ENCODE peak calls at places on chromosomes 2 and 18, in four cellular contexts. One of them, this sample, is unnamed.
A peak's percentile ranks its signal among the peaks of the same experiment; 100 is the strongest.

GRCh38 chr2:231294578-231295362 is 96.3 kb downstream of the ARMC9 start:
- DNase-seq in A549: no peak
- DNase-seq in adrenal gland: no peak
- DNase-seq in HepG2: no peak
- DNase-seq in this sample: no peak

GRCh38 chr2:45776160-45776955 is 124.9 kb downstream of the PRKCE start:
- DNase-seq in A549: no peak
- DNase-seq in adrenal gland: no peak
- DNase-seq in HepG2: no peak
- DNase-seq in this sample: no peak

GRCh38 chr2:240250150-240250984 is 109.9 kb upstream of the OTOS start:
- DNase-seq in HepG2: no peak
- DNase-seq in adrenal gland: no peak
- DNase-seq in A549: no peak
- DNase-seq in this sample: no peak

GRCh38 chr2:7672685-7673071 is 755.5 kb downstream of the RNF144A start:
- DNase-seq in HepG2: no peak
- DNase-seq in A549: no peak
- DNase-seq in adrenal gland: no peak
- DNase-seq in this sample: no peak

GRCh38 chr2:233424028-233424951 is 70.0 kb downstream of the DGKD start:
- DNase-seq in A549: no peak
- DNase-seq in HepG2: no peak
- DNase-seq in adrenal gland: no peak
- DNase-seq in this sample: peak; percentile 73

GRCh38 chr18:12165038-12165768 is 71.6 kb downstream of the ANKRD62 start:
- DNase-seq in adrenal gland: no peak
- DNase-seq in A549: no peak
- DNase-seq in HepG2: no peak
- DNase-seq in this sample: no peak

GRCh38 chr2:127589876-127590275 is 54.4 kb downstream of the MYO7B start:
- DNase-seq in adrenal gland: no peak
- DNase-seq in HepG2: no peak
- DNase-seq in A549: no peak
- DNase-seq in this sample: peak; percentile 29

GRCh38 chr2:9627310-9627709 is 3.5 kb downstream of the YWHAQ start:
- DNase-seq in A549: no peak
- DNase-seq in HepG2: no peak
- DNase-seq in adrenal gland: no peak
- DNase-seq in this sample: no peak

GRCh38 chr2:144183744-144184143 is 336.2 kb downstream of the ZEB2 start:
- DNase-seq in HepG2: no peak
- DNase-seq in adrenal gland: no peak
- DNase-seq in A549: no peak
- DNase-seq in this sample: peak; percentile 75

GRCh38 chr18:58896268-58896667 is 31.6 kb downstream of the ZNF532 start:
- DNase-seq in A549: no peak
- DNase-seq in adrenal gland: no peak
- DNase-seq in HepG2: no peak
- DNase-seq in this sample: peak; percentile 61

GRCh38 chr2:155982111-155982510 is 350.4 kb downstream of the NR4A2 start:
- DNase-seq in HepG2: no peak
- DNase-seq in adrenal gland: no peak
- DNase-seq in A549: no peak
- DNase-seq in this sample: no peak

GRCh38 chr2:37618326-37618725 is 53.1 kb downstream of the CDC42EP3 start:
- DNase-seq in adrenal gland: no peak
- DNase-seq in A549: no peak
- DNase-seq in HepG2: no peak
- DNase-seq in this sample: no peak

GRCh38 chr2:201580486-201580885 is 62.8 kb downstream of the TMEM237 start:
- DNase-seq in adrenal gland: no peak
- DNase-seq in A549: peak; percentile 5
- DNase-seq in HepG2: peak; percentile 44
- DNase-seq in this sample: no peak

GRCh38 chr2:74261204-74261864 is 62.9 kb downstream of the MTHFD2 start:
- DNase-seq in adrenal gland: no peak
- DNase-seq in A549: peak; percentile 50
- DNase-seq in HepG2: peak; percentile 67
- DNase-seq in this sample: peak; percentile 18

GRCh38 chr2:54574107-54574859 is 118.2 kb downstream of the SPTBN1 start:
- DNase-seq in adrenal gland: peak; percentile 65
- DNase-seq in HepG2: peak; percentile 88
- DNase-seq in A549: no peak
- DNase-seq in this sample: peak; percentile 53

GRCh38 chr2:215929602-215930335 is 83.6 kb downstream of the MREG start:
- DNase-seq in HepG2: no peak
- DNase-seq in A549: no peak
- DNase-seq in adrenal gland: no peak
- DNase-seq in this sample: no peak

GRCh38 chr2:40225670-40226069 is 226.2 kb downstream of the SLC8A1 start:
- DNase-seq in A549: no peak
- DNase-seq in HepG2: no peak
- DNase-seq in adrenal gland: no peak
- DNase-seq in this sample: no peak

GRCh38 chr2:46490521-46491141 is 11.3 kb downstream of the TMEM247 start:
- DNase-seq in adrenal gland: peak; percentile 25
- DNase-seq in A549: no peak
- DNase-seq in HepG2: no peak
- DNase-seq in this sample: peak; percentile 63

GRCh38 chr2:11346129-11346528 is 1.7 kb upstream of the ROCK2 start:
- DNase-seq in adrenal gland: no peak
- DNase-seq in A549: no peak
- DNase-seq in HepG2: no peak
- DNase-seq in this sample: no peak

GRCh38 chr2:164779383-164780057 is 62.1 kb downstream of the COBLL1 start:
- DNase-seq in adrenal gland: no peak
- DNase-seq in HepG2: no peak
- DNase-seq in A549: no peak
- DNase-seq in this sample: no peak

GRCh38 chr2:65128297-65129190 is 1.4 kb downstream of the RAB1A start:
- DNase-seq in A549: no peak
- DNase-seq in adrenal gland: peak; percentile 28
- DNase-seq in HepG2: no peak
- DNase-seq in this sample: no peak

GRCh38 chr18:49697757-49698595 is 115.4 kb downstream of the ACAA2 start:
- DNase-seq in HepG2: no peak
- DNase-seq in A549: no peak
- DNase-seq in adrenal gland: no peak
- DNase-seq in this sample: no peak

GRCh38 chr18:13235981-13236380 is 17.4 kb downstream of the LDLRAD4 start:
- DNase-seq in adrenal gland: no peak
- DNase-seq in A549: no peak
- DNase-seq in HepG2: no peak
- DNase-seq in this sample: no peak

GRCh38 chr2:215705771-215706261 is 269.9 kb upstream of the FN1 start:
- DNase-seq in HepG2: no peak
- DNase-seq in A549: no peak
- DNase-seq in adrenal gland: no peak
- DNase-seq in this sample: no peak

GRCh38 chr2:160432633-160433032 is 61.0 kb downstream of the RBMS1 start:
- DNase-seq in A549: peak; percentile 15
- DNase-seq in HepG2: no peak
- DNase-seq in adrenal gland: no peak
- DNase-seq in this sample: no peak

GRCh38 chr18:54946149-54946581 is 13.1 kb downstream of the CCDC68 start:
- DNase-seq in A549: no peak
- DNase-seq in adrenal gland: no peak
- DNase-seq in HepG2: peak; percentile 93
- DNase-seq in this sample: peak; percentile 78

GRCh38 chr18:13514558-13514957 is 211.8 kb downstream of the FAM210A start:
- DNase-seq in A549: no peak
- DNase-seq in adrenal gland: no peak
- DNase-seq in HepG2: no peak
- DNase-seq in this sample: no peak

GRCh38 chr2:169276045-169276444 is 86.3 kb downstream of the LRP2 start:
- DNase-seq in adrenal gland: no peak
- DNase-seq in HepG2: no peak
- DNase-seq in A549: no peak
- DNase-seq in this sample: no peak

GRCh38 chr2:108345941-108346340 is 31.8 kb upstream of the SULT1C4 start:
- DNase-seq in HepG2: no peak
- DNase-seq in A549: no peak
- DNase-seq in adrenal gland: no peak
- DNase-seq in this sample: no peak

GRCh38 chr2:210252699-210253606 is 27.7 kb upstream of the ACADL start:
- DNase-seq in adrenal gland: no peak
- DNase-seq in A549: no peak
- DNase-seq in HepG2: no peak
- DNase-seq in this sample: no peak

GRCh38 chr2:205273148-205273547 is 409.2 kb upstream of the NRP2 start:
- DNase-seq in HepG2: no peak
- DNase-seq in A549: no peak
- DNase-seq in adrenal gland: no peak
- DNase-seq in this sample: no peak

DNA sequence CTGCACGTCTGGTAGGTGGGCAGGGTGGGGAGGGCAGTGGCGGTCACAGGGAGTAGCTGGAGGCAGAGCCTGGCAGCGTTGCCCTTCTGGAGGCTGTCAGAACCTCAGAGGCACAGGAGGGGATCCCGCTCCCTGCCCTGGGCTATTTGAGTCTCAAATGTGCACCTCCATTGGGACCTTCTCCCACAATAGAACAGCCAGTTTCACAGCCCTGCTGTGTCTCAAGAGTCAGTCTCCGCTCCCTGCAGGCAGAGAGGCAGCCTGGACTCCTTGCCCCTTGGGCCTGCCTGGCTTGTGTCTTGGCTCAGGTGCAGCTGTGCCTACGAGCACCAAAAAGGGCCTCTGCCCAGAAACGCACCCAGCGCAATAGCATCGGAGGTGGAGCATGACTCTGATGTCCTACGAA is 57.4 kb downstream of the FAM168B start:
- DNase-seq in HepG2: no peak
- DNase-seq in adrenal gland: no peak
- DNase-seq in A549: no peak
- DNase-seq in this sample: no peak
- H3K4me3 ChIP-seq in HepG2: no peak overlapping the region
- H3K4me3 ChIP-seq in adrenal gland: no peak overlapping the region
- H3K4me3 ChIP-seq in A549: no peak overlapping the region
- H3K4me3 ChIP-seq in this sample: no peak overlapping the region

GRCh38 chr18:75215663-75216062 is 5.1 kb downstream of the TSHZ1 start:
- DNase-seq in adrenal gland: no peak
- DNase-seq in HepG2: no peak
- DNase-seq in A549: no peak
- DNase-seq in this sample: no peak
- TF ChIP-seq POLR2A in adrenal gland: no peak
- TF ChIP-seq POLR2A in HepG2: no peak
- TF ChIP-seq POLR2A in A549: no peak
- TF ChIP-seq POLR2A in this sample: no peak

GRCh38 chr2:105327690-105328089 is 1.8 kb downstream of the TGFBRAP1 start:
- DNase-seq in A549: no peak
- DNase-seq in adrenal gland: no peak
- DNase-seq in HepG2: no peak
- DNase-seq in this sample: no peak

GRCh38 chr2:105328281-105329196 is 996 bp downstream of the TGFBRAP1 start:
- DNase-seq in HepG2: peak; percentile 39
- DNase-seq in adrenal gland: no peak
- DNase-seq in A549: no peak
- DNase-seq in this sample: peak; percentile 55

GRCh38 chr2:105329197-105329554 is 359 bp downstream of the TGFBRAP1 start:
- DNase-seq in adrenal gland: peak; percentile 29
- DNase-seq in A549: peak; percentile 8
- DNase-seq in HepG2: peak; percentile 22
- DNase-seq in this sample: peak; percentile 41

GRCh38 chr2:105329561-105330495 is at the start of gene TGFBRAP1:
- DNase-seq in A549: peak; percentile 16
- DNase-seq in adrenal gland: peak; percentile 56
- DNase-seq in HepG2: peak; percentile 35
- DNase-seq in this sample: peak; percentile 74

GRCh38 chr2:105330681-105331375 is 1.3 kb upstream of the TGFBRAP1 start:
- DNase-seq in HepG2: no peak
- DNase-seq in adrenal gland: no peak
- DNase-seq in A549: no peak
- DNase-seq in this sample: no peak
- H3K27ac ChIP-seq in HepG2: peak overlapping the region; percentile 94
- H3K27ac ChIP-seq in adrenal gland: no peak overlapping the region
- H3K27ac ChIP-seq in A549: peak overlapping the region; percentile 99
- H3K27ac ChIP-seq in this sample: no peak overlapping the region

DNA sequence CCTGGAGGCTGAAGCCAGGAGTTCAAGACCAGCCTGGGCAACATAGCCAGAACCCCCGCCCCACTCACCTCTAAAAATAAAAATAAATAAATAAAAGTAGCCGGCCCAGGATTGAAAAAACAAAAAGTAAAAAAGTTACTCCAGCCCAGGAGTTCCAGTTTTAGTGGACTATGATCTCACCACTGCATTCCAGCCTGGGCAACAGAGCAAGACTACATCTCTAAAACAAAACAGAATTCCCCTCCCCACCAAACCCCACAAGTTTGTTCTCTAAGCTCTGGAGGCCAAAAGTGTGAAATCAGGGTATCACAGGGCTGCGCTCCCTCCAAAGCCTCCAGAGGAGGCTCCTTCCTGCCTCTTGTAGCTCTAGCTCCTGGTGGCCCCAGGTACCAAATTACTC is 1.7 kb downstream of the D2HGDH start:
- DNase-seq in adrenal gland: no peak
- DNase-seq in A549: no peak
- DNase-seq in HepG2: peak; percentile 52
- DNase-seq in this sample: no peak
- H3K4me3 ChIP-seq in adrenal gland: peak overlapping the region; percentile 72
- H3K4me3 ChIP-seq in A549: no peak overlapping the region
- H3K4me3 ChIP-seq in HepG2: peak overlapping the region; percentile 100
- H3K4me3 ChIP-seq in this sample: no peak overlapping the region